ENCODE peak calls at places on chromosomes 6 and 20, in eight cellular contexts. U, H, J, P, W, F, B and K are unnamed samples.

GRCh38 chr6:1766663-1767062 is 156.9 kb downstream of the FOXC1 start:
- DNase-seq in U (no peak), H (no peak), J (no peak), P (no peak), W (peak), F (no peak), B (peak), K (no peak)

GRCh38 chr20:38147166-38147565 is 17.9 kb downstream of the TGM2 start:
- DNase-seq in U (no peak), H (no peak), J (no peak), P (no peak), W (no peak), F (no peak), B (no peak), K (no peak)

GRCh38 chr6:100311707-100312266 is 152.9 kb downstream of the SIM1 start:
- DNase-seq in U (no peak), H (no peak), J (no peak), P (no peak), W (no peak), F (peak), B (no peak), K (no peak)

GRCh38 chr6:117317261-117317660 is 51.9 kb downstream of the VGLL2 start:
- DNase-seq in U (peak), H (peak), J (no peak), P (no peak), W (peak), F (no peak), B (no peak), K (no peak)

GRCh38 chr6:41846666-41847237 is 48.4 kb downstream of the USP49 start:
- DNase-seq in U (peak), H (peak), J (peak), P (peak), W (peak), F (peak), B (no peak), K (no peak)

GRCh38 chr20:50583422-50584150 is 73.4 kb downstream of the PTPN1 start:
- DNase-seq in U (no peak), H (no peak), J (no peak), P (no peak), W (no peak), F (no peak), B (no peak), K (no peak)

GRCh38 chr20:19304389-19304788 is 91.9 kb downstream of the SLC24A3 start:
- DNase-seq in U (no peak), H (no peak), J (no peak), P (no peak), W (no peak), F (no peak), B (no peak), K (no peak)

GRCh38 chr6:143397229-143398222 is 53.0 kb downstream of the ADAT2 start:
- DNase-seq in U (peak), H (peak), J (peak), P (peak), W (peak), F (peak), B (no peak), K (no peak)

GRCh38 chr6:75424610-75425548 is 68.7 kb downstream of the FILIP1 start:
- DNase-seq in U (no peak), H (no peak), J (no peak), P (no peak), W (no peak), F (no peak), B (no peak), K (no peak)

GRCh38 chr20:35972445-35972844 is 4.1 kb downstream of the CNBD2 start:
- DNase-seq in U (no peak), H (no peak), J (no peak), P (no peak), W (no peak), F (no peak), B (no peak), K (no peak)

GRCh38 chr6:149129401-149130077 is 188.0 kb upstream of the TAB2 start:
- DNase-seq in U (peak), H (no peak), J (no peak), P (no peak), W (no peak), F (peak), B (no peak), K (no peak)

GRCh38 chr6:27388293-27389197 is at the start of gene ZNF391:
- DNase-seq in U (peak), H (peak), J (peak), P (peak), W (peak), F (peak), B (peak), K (peak)

GRCh38 chr20:59723108-59723500 is 118.8 kb downstream of the PHACTR3 start:
- DNase-seq in U (no peak), H (no peak), J (no peak), P (no peak), W (no peak), F (no peak), B (no peak), K (no peak)

GRCh38 chr6:139239137-139239536 is 52.7 kb downstream of the TXLNB start:
- DNase-seq in U (no peak), H (no peak), J (no peak), P (peak), W (no peak), F (no peak), B (no peak), K (no peak)

GRCh38 chr6:30885999-30886896 is 1.9 kb downstream of the DDR1 start:
- DNase-seq in U (peak), H (peak), J (no peak), P (peak), W (peak), F (peak), B (peak), K (peak)

GRCh38 chr6:131755597-131755996 is 44.8 kb upstream of the CTAGE9 start:
- DNase-seq in U (no peak), H (no peak), J (no peak), P (no peak), W (no peak), F (peak), B (no peak), K (no peak)

GRCh38 chr20:52313335-52313963 is 121.9 kb upstream of the ZFP64 start:
- DNase-seq in U (no peak), H (peak), J (no peak), P (no peak), W (peak), F (no peak), B (no peak), K (peak)

GRCh38 chr6:75934643-75935472 is 137.6 kb downstream of the IMPG1 start:
- DNase-seq in U (no peak), H (peak), J (no peak), P (peak), W (peak), F (peak), B (no peak), K (peak)

GRCh38 chr20:57065646-57066045 is 200.8 kb downstream of the BMP7 start:
- DNase-seq in U (no peak), H (no peak), J (no peak), P (no peak), W (no peak), F (no peak), B (no peak), K (no peak)

GRCh38 chr6:149028767-149029405 is 282.1 kb downstream of the UST start:
- DNase-seq in U (peak), H (peak), J (peak), P (peak), W (peak), F (peak), B (no peak), K (peak)

GRCh38 chr20:8476023-8476422 is 344.0 kb downstream of the PLCB1 start:
- DNase-seq in U (no peak), H (no peak), J (no peak), P (no peak), W (no peak), F (no peak), B (no peak), K (no peak)

GRCh38 chr6:34872332-34872731 is 15.5 kb downstream of the TAF11 start:
- DNase-seq in U (no peak), H (no peak), J (no peak), P (no peak), W (no peak), F (no peak), B (no peak), K (no peak)

GRCh38 chr20:1335961-1336698 is 7.2 kb upstream of the SDCBP2 start:
- DNase-seq in U (no peak), H (no peak), J (no peak), P (no peak), W (no peak), F (no peak), B (no peak), K (no peak)

GRCh38 chr6:44247338-44248302 is 719 bp downstream of the HSP90AB1 start:
- DNase-seq in U (peak), H (no peak), J (peak), P (peak), W (peak), F (no peak), B (peak), K (peak)

DNA sequence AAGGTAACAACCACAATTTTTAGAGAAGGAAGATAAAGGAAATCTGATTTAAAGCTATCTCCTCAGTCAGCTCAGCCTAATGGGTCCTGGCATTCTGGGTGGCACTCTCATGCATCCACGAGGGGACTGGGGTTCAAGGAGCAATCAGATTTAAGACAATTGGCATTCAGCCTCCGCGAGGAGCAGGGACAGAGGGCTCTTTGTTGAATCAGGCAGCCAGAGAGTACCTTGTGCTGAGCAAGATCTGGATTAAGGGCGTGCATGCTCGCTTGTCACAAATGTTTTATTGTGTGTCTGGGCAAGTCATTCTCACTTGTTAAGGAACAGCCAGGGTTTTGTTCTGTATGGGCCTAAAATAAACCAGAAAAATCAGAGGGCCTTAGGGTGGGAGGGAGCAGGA is 475.3 kb upstream of the NRSN1 start:
- DNase-seq in U (no peak), H (no peak), J (no peak), P (no peak), W (no peak), F (no peak), B (no peak), K (peak)
- H3K27ac ChIP-seq in U (no peak), H (no peak), J (no peak), P (no peak), W (no peak), F (no peak), B (no peak), K (peak)

GRCh38 chr20:22762576-22763256 is 178.3 kb upstream of the FOXA2 start:
- DNase-seq in U (peak), H (no peak), J (no peak), P (no peak), W (no peak), F (no peak), B (no peak), K (no peak)
- H3K27ac ChIP-seq in U (peak), H (peak), J (no peak), P (no peak), W (no peak), F (no peak), B (peak), K (no peak)

GRCh38 chr6:15621203-15622044 is 41.4 kb downstream of the DTNBP1 start:
- DNase-seq in U (no peak), H (no peak), J (no peak), P (peak), W (peak), F (no peak), B (peak), K (peak)
- H3K27ac ChIP-seq in U (no peak), H (no peak), J (peak), P (no peak), W (peak), F (no peak), B (peak), K (no peak)

DNA sequence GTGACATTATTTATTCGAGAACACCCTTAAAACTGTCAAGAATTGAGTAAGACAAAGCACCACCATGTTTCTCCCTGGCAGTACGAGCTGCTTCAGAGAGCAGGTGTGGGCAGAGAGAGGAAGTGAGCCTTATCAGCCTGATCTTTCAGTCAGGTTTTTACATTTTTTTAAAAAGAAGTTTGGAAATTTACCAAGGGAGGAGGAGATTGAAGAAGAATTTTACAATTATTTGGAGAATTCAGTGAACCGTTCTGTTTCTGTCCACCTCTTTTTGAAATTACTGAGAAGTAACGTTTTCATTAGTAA is 75.5 kb downstream of the ZDHHC14 start:
- DNase-seq in U (no peak), H (no peak), J (no peak), P (no peak), W (no peak), F (no peak), B (no peak), K (no peak)
- H3K27ac ChIP-seq in U (no peak), H (no peak), J (no peak), P (no peak), W (no peak), F (no peak), B (peak), K (peak)

DNA sequence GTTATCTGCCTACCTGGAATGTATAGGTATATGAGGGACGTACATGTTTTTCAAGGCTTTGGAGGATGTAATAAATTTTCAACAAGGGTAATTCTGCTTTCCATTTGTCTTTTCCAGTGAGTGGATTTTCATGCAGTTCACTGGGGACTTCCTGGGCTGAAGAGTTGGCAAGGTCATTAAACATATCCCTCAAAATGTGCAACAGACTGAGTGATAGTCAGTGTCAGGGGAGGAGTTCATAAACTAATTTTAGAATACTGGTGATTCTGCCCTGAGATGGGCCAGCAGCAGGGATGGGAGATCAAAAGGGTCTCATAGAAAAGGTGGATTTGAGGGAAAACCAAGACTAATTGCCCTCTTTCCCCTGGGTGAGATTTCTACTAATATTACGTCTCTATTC is 122.3 kb upstream of the CLDN20 start:
- DNase-seq in U (no peak), H (no peak), J (no peak), P (no peak), W (no peak), F (no peak), B (no peak), K (no peak)
- H3K27ac ChIP-seq in U (no peak), H (no peak), J (no peak), P (peak), W (no peak), F (no peak), B (no peak), K (no peak)

GRCh38 chr20:18066421-18067333 is 9.0 kb upstream of the OVOL2 start:
- DNase-seq in U (no peak), H (no peak), J (no peak), P (no peak), W (no peak), F (no peak), B (no peak), K (no peak)

GRCh38 chr20:18077157-18077556 is 19.4 kb upstream of the OVOL2 start:
- DNase-seq in U (no peak), H (no peak), J (no peak), P (no peak), W (no peak), F (no peak), B (no peak), K (no peak)

DNA sequence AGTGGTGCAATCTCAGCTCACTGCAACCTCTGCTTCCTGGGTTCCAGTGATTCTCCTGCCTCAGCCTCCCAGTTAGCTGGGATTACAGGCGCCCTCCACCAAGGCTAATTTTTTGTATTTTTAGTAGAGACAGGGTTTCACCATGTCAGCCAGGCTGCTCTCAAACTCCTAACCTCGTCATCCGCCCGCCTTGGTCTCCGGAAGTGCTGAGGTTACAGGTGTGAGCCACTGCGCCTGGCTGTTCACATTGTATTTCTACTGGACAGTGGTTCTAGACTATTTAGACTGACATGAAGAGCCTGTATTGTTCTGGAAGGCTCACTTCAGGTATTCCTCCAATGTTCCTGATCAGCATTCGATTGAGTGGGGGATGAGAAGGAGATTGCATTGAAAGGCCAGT is 14.8 kb upstream of the OVOL2 start:
- DNase-seq in U (no peak), H (no peak), J (no peak), P (no peak), W (no peak), F (no peak), B (no peak), K (no peak)
- H3K27ac ChIP-seq in U (no peak), H (no peak), J (no peak), P (no peak), W (no peak), F (no peak), B (no peak), K (no peak)

GRCh38 chr6:167750956-167751358 is 75.8 kb upstream of the AFDN start:
- DNase-seq in U (peak), H (no peak), J (no peak), P (no peak), W (peak), F (no peak), B (peak), K (no peak)
- H3K27ac ChIP-seq in U (peak), H (no peak), J (no peak), P (peak), W (no peak), F (no peak), B (peak), K (no peak)

GRCh38 chr6:51648774-51649173 is 438.6 kb downstream of the PKHD1 start:
- DNase-seq in U (no peak), H (no peak), J (no peak), P (no peak), W (no peak), F (no peak), B (no peak), K (no peak)

GRCh38 chr6:51655517-51655916 is 431.9 kb downstream of the PKHD1 start:
- DNase-seq in U (no peak), H (no peak), J (no peak), P (no peak), W (no peak), F (no peak), B (no peak), K (no peak)

GRCh38 chr6:51657491-51657890 is 429.9 kb downstream of the PKHD1 start:
- DNase-seq in U (no peak), H (no peak), J (no peak), P (no peak), W (no peak), F (no peak), B (no peak), K (no peak)

GRCh38 chr6:51654647-51655046 is 432.8 kb downstream of the PKHD1 start:
- DNase-seq in U (no peak), H (no peak), J (no peak), P (no peak), W (no peak), F (no peak), B (no peak), K (no peak)
- H3K27ac ChIP-seq in U (no peak), H (no peak), J (no peak), P (no peak), W (no peak), F (no peak), B (no peak), K (no peak)

GRCh38 chr6:134230940-134231339 is 87.0 kb downstream of the SGK1 start:
- DNase-seq in U (no peak), H (no peak), J (no peak), P (no peak), W (no peak), F (no peak), B (no peak), K (no peak)
- H3K27ac ChIP-seq in U (no peak), H (no peak), J (no peak), P (no peak), W (no peak), F (no peak), B (no peak), K (no peak)